ENCODE peak calls at places on chromosomes 11 and 22, in nine cellular contexts. One of them, this sample, is unnamed.

GRCh38 chr22:17787159-17788022 is 13.1 kb upstream of the BID start:
- DNase-seq in fibroblast of lung: peak
- DNase-seq in left lung: no peak
- DNase-seq in heart right ventricle: no peak
- DNase-seq in neural progenitor cell: no peak
- DNase-seq in kidney: no peak
- DNase-seq in pancreas: no peak
- DNase-seq in psoas muscle: peak
- DNase-seq in ovary: no peak
- DNase-seq in this sample: no peak

GRCh38 chr11:133503776-133504175 is 28.5 kb downstream of the OPCML start:
- DNase-seq in fibroblast of lung: no peak
- DNase-seq in left lung: no peak
- DNase-seq in heart right ventricle: no peak
- DNase-seq in neural progenitor cell: no peak
- DNase-seq in kidney: no peak
- DNase-seq in pancreas: no peak
- DNase-seq in psoas muscle: no peak
- DNase-seq in ovary: no peak
- DNase-seq in this sample: no peak

GRCh38 chr11:57386178-57386945 is 4.1 kb downstream of the PRG2 start:
- DNase-seq in fibroblast of lung: no peak
- DNase-seq in left lung: no peak
- DNase-seq in heart right ventricle: no peak
- DNase-seq in neural progenitor cell: no peak
- DNase-seq in kidney: no peak
- DNase-seq in pancreas: no peak
- DNase-seq in psoas muscle: no peak
- DNase-seq in ovary: no peak
- DNase-seq in this sample: no peak

GRCh38 chr22:29820941-29821789 is 16.9 kb downstream of the ASCC2 start:
- DNase-seq in fibroblast of lung: peak
- DNase-seq in left lung: no peak
- DNase-seq in heart right ventricle: peak
- DNase-seq in neural progenitor cell: no peak
- DNase-seq in kidney: no peak
- DNase-seq in pancreas: peak
- DNase-seq in psoas muscle: peak
- DNase-seq in ovary: no peak
- DNase-seq in this sample: peak

GRCh38 chr11:126968915-126969314 is 31.7 kb downstream of the KIRREL3 start:
- DNase-seq in fibroblast of lung: peak
- DNase-seq in left lung: no peak
- DNase-seq in heart right ventricle: no peak
- DNase-seq in neural progenitor cell: peak
- DNase-seq in kidney: no peak
- DNase-seq in pancreas: no peak
- DNase-seq in psoas muscle: no peak
- DNase-seq in ovary: no peak
- DNase-seq in this sample: no peak

GRCh38 chr11:117639601-117640000 is 157.4 kb downstream of the DSCAML1 start:
- DNase-seq in fibroblast of lung: no peak
- DNase-seq in left lung: no peak
- DNase-seq in heart right ventricle: no peak
- DNase-seq in neural progenitor cell: no peak
- DNase-seq in kidney: no peak
- DNase-seq in pancreas: no peak
- DNase-seq in psoas muscle: no peak
- DNase-seq in ovary: no peak
- DNase-seq in this sample: no peak

GRCh38 chr11:1300569-1301187 is 8.8 kb downstream of the TOLLIP start:
- DNase-seq in fibroblast of lung: no peak
- DNase-seq in left lung: no peak
- DNase-seq in heart right ventricle: no peak
- DNase-seq in neural progenitor cell: no peak
- DNase-seq in kidney: peak
- DNase-seq in pancreas: peak
- DNase-seq in psoas muscle: no peak
- DNase-seq in ovary: peak
- DNase-seq in this sample: no peak

GRCh38 chr22:32534252-32535215 is 59.9 kb downstream of the FBXO7 start:
- DNase-seq in fibroblast of lung: peak
- DNase-seq in left lung: no peak
- DNase-seq in heart right ventricle: peak
- DNase-seq in neural progenitor cell: no peak
- DNase-seq in kidney: peak
- DNase-seq in pancreas: no peak
- DNase-seq in psoas muscle: peak
- DNase-seq in ovary: no peak
- DNase-seq in this sample: no peak

GRCh38 chr11:63613517-63614135 is 607 bp downstream of the PLAAT3 start:
- DNase-seq in fibroblast of lung: no peak
- DNase-seq in left lung: peak
- DNase-seq in heart right ventricle: peak
- DNase-seq in neural progenitor cell: peak
- DNase-seq in kidney: peak
- DNase-seq in pancreas: peak
- DNase-seq in psoas muscle: peak
- DNase-seq in ovary: peak
- DNase-seq in this sample: peak

GRCh38 chr11:12028303-12028702 is 19.9 kb upstream of the DKK3 start:
- DNase-seq in fibroblast of lung: no peak
- DNase-seq in left lung: no peak
- DNase-seq in heart right ventricle: no peak
- DNase-seq in neural progenitor cell: no peak
- DNase-seq in kidney: no peak
- DNase-seq in pancreas: no peak
- DNase-seq in psoas muscle: no peak
- DNase-seq in ovary: no peak
- DNase-seq in this sample: no peak

GRCh38 chr11:79185351-79185750 is 255.5 kb downstream of the TENM4 start:
- DNase-seq in fibroblast of lung: no peak
- DNase-seq in left lung: no peak
- DNase-seq in heart right ventricle: no peak
- DNase-seq in neural progenitor cell: no peak
- DNase-seq in kidney: no peak
- DNase-seq in pancreas: no peak
- DNase-seq in psoas muscle: no peak
- DNase-seq in ovary: no peak
- DNase-seq in this sample: no peak

GRCh38 chr11:59983212-59983611 is 19.4 kb downstream of the OOSP4A start:
- DNase-seq in fibroblast of lung: no peak
- DNase-seq in left lung: no peak
- DNase-seq in heart right ventricle: no peak
- DNase-seq in neural progenitor cell: no peak
- DNase-seq in kidney: no peak
- DNase-seq in pancreas: no peak
- DNase-seq in psoas muscle: no peak
- DNase-seq in ovary: no peak
- DNase-seq in this sample: no peak

GRCh38 chr22:41352058-41352457 is 29.7 kb upstream of the TEF start:
- DNase-seq in fibroblast of lung: peak
- DNase-seq in left lung: no peak
- DNase-seq in heart right ventricle: no peak
- DNase-seq in neural progenitor cell: no peak
- DNase-seq in kidney: no peak
- DNase-seq in pancreas: no peak
- DNase-seq in psoas muscle: no peak
- DNase-seq in ovary: no peak
- DNase-seq in this sample: peak

GRCh38 chr22:17910561-17911311 is 113.6 kb downstream of the MICAL3 start:
- DNase-seq in fibroblast of lung: peak
- DNase-seq in left lung: peak
- DNase-seq in heart right ventricle: peak
- DNase-seq in neural progenitor cell: peak
- DNase-seq in kidney: peak
- DNase-seq in pancreas: no peak
- DNase-seq in psoas muscle: peak
- DNase-seq in ovary: peak
- DNase-seq in this sample: peak

GRCh38 chr22:47620391-47620790 is 857.9 kb downstream of the TBC1D22A start:
- DNase-seq in fibroblast of lung: no peak
- DNase-seq in left lung: no peak
- DNase-seq in heart right ventricle: no peak
- DNase-seq in neural progenitor cell: no peak
- DNase-seq in kidney: no peak
- DNase-seq in pancreas: peak
- DNase-seq in psoas muscle: no peak
- DNase-seq in ovary: peak
- DNase-seq in this sample: peak

GRCh38 chr11:63768232-63769043 is at the start of gene ZFTA:
- DNase-seq in fibroblast of lung: peak
- DNase-seq in left lung: peak
- DNase-seq in heart right ventricle: peak
- DNase-seq in neural progenitor cell: peak
- DNase-seq in kidney: peak
- DNase-seq in pancreas: peak
- DNase-seq in psoas muscle: peak
- DNase-seq in ovary: peak
- DNase-seq in this sample: peak

GRCh38 chr11:70127653-70128434 is 49.7 kb downstream of the ANO1 start:
- DNase-seq in fibroblast of lung: peak
- DNase-seq in left lung: peak
- DNase-seq in heart right ventricle: no peak
- DNase-seq in neural progenitor cell: no peak
- DNase-seq in kidney: no peak
- DNase-seq in pancreas: no peak
- DNase-seq in psoas muscle: no peak
- DNase-seq in ovary: no peak
- DNase-seq in this sample: no peak

GRCh38 chr11:70129051-70129592 is 51.0 kb downstream of the ANO1 start:
- DNase-seq in fibroblast of lung: no peak
- DNase-seq in left lung: peak
- DNase-seq in heart right ventricle: no peak
- DNase-seq in neural progenitor cell: no peak
- DNase-seq in kidney: no peak
- DNase-seq in pancreas: no peak
- DNase-seq in psoas muscle: no peak
- DNase-seq in ovary: no peak
- DNase-seq in this sample: no peak

GRCh38 chr11:70124321-70125061 is 46.4 kb downstream of the ANO1 start:
- DNase-seq in fibroblast of lung: no peak
- DNase-seq in left lung: peak
- DNase-seq in heart right ventricle: no peak
- DNase-seq in neural progenitor cell: no peak
- DNase-seq in kidney: peak
- DNase-seq in pancreas: no peak
- DNase-seq in psoas muscle: no peak
- DNase-seq in ovary: no peak
- DNase-seq in this sample: no peak

GRCh38 chr11:70128435-70128906 is 50.4 kb downstream of the ANO1 start:
- DNase-seq in fibroblast of lung: peak
- DNase-seq in left lung: peak
- DNase-seq in heart right ventricle: no peak
- DNase-seq in neural progenitor cell: no peak
- DNase-seq in kidney: no peak
- DNase-seq in pancreas: no peak
- DNase-seq in psoas muscle: no peak
- DNase-seq in ovary: no peak
- DNase-seq in this sample: peak

DNA sequence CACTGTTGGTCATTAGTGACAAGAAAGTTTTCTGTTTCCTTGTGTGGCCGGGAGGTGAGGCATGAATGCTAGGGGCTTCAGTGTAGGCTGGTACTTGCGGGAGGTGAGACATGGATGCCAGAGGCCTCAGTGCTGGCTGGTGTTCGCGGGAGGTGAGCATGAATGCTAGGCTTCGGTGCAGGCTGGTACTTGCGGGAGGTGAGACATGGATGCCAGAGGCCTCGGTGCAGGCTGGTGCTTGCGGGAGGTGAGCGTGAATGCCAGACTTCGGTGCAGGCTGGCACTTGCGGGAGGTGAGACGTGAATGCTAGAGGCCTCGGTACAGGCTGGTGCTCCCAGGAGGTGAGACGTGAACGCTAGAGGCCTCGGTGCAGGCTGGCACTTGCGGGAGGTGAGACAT is 48.4 kb downstream of the ANO1 start:
- DNase-seq in fibroblast of lung: no peak
- DNase-seq in left lung: peak
- DNase-seq in heart right ventricle: no peak
- DNase-seq in neural progenitor cell: no peak
- DNase-seq in kidney: no peak
- DNase-seq in pancreas: no peak
- DNase-seq in psoas muscle: no peak
- DNase-seq in ovary: no peak
- DNase-seq in this sample: no peak
- H3K27ac ChIP-seq in fibroblast of lung: no peak
- H3K27ac ChIP-seq in left lung: no peak
- H3K27ac ChIP-seq in heart right ventricle: no peak
- H3K27ac ChIP-seq in neural progenitor cell: no peak
- H3K27ac ChIP-seq in kidney: no peak
- H3K27ac ChIP-seq in pancreas: no peak
- H3K27ac ChIP-seq in psoas muscle: no peak
- H3K27ac ChIP-seq in ovary: no peak
- H3K27ac ChIP-seq in this sample: no peak

GRCh38 chr11:67261635-67261941 is 4.7 kb upstream of the GRK2 start:
- DNase-seq in fibroblast of lung: no peak
- DNase-seq in left lung: no peak
- DNase-seq in heart right ventricle: no peak
- DNase-seq in neural progenitor cell: no peak
- DNase-seq in kidney: no peak
- DNase-seq in pancreas: no peak
- DNase-seq in psoas muscle: peak
- DNase-seq in ovary: no peak
- DNase-seq in this sample: no peak
- H3K4me3 ChIP-seq in fibroblast of lung: no peak
- H3K4me3 ChIP-seq in left lung: peak
- H3K4me3 ChIP-seq in heart right ventricle: peak
- H3K4me3 ChIP-seq in neural progenitor cell: peak
- H3K4me3 ChIP-seq in kidney: no peak
- H3K4me3 ChIP-seq in pancreas: no peak
- H3K4me3 ChIP-seq in psoas muscle: peak
- H3K4me3 ChIP-seq in ovary: peak
- H3K4me3 ChIP-seq in this sample: no peak

DNA sequence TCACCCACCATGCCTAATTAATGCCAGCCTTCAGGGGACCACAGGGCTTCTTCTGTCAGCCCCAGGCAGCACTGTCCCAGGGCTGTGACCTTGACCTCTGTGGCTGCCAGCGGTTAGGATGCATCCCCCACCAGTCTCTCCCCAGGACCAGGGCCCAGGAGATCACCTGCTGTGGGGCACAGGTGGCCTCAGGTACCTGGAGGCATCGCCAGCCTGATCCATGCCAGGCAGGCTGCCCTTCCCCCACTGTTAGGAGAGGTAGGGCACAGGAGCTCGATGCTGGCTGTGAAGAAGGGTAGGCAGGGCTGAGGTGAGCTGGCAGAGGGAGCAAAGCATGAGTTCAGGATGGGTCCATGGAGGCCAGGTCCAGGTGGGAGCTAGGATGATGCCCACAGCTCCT is 16.7 kb upstream of the MDK start:
- DNase-seq in fibroblast of lung: no peak
- DNase-seq in left lung: peak
- DNase-seq in heart right ventricle: peak
- DNase-seq in neural progenitor cell: no peak
- DNase-seq in kidney: peak
- DNase-seq in pancreas: no peak
- DNase-seq in psoas muscle: no peak
- DNase-seq in ovary: no peak
- DNase-seq in this sample: no peak
- H3K27ac ChIP-seq in fibroblast of lung: no peak
- H3K27ac ChIP-seq in left lung: peak
- H3K27ac ChIP-seq in heart right ventricle: peak
- H3K27ac ChIP-seq in neural progenitor cell: no peak
- H3K27ac ChIP-seq in kidney: peak
- H3K27ac ChIP-seq in pancreas: no peak
- H3K27ac ChIP-seq in psoas muscle: peak
- H3K27ac ChIP-seq in ovary: no peak
- H3K27ac ChIP-seq in this sample: no peak

GRCh38 chr11:119673389-119674336 is 55.3 kb downstream of the NECTIN1 start:
- DNase-seq in fibroblast of lung: no peak
- DNase-seq in left lung: peak
- DNase-seq in heart right ventricle: no peak
- DNase-seq in neural progenitor cell: no peak
- DNase-seq in kidney: no peak
- DNase-seq in pancreas: no peak
- DNase-seq in psoas muscle: no peak
- DNase-seq in ovary: no peak
- DNase-seq in this sample: no peak
- H3K4me3 ChIP-seq in fibroblast of lung: no peak
- H3K4me3 ChIP-seq in left lung: no peak
- H3K4me3 ChIP-seq in heart right ventricle: no peak
- H3K4me3 ChIP-seq in neural progenitor cell: no peak
- H3K4me3 ChIP-seq in kidney: no peak
- H3K4me3 ChIP-seq in pancreas: no peak
- H3K4me3 ChIP-seq in psoas muscle: no peak
- H3K4me3 ChIP-seq in ovary: no peak
- H3K4me3 ChIP-seq in this sample: no peak

This sample was measured in SJSA1.